ENCODE peak calls at places on chromosomes 12 and 14, in six cellular contexts. U, A, I, T, F and E are unnamed samples.

GRCh38 chr14:102419276-102419675 is 56.5 kb downstream of the TECPR2 start:
- DNase-seq in U (no peak), A (no peak), I (no peak), T (no peak), F (no peak), E (no peak)

GRCh38 chr14:81269100-81269978 is 48.6 kb upstream of the GTF2A1 start:
- DNase-seq in U (peak), A (peak), I (no peak), T (peak), F (no peak), E (peak)

GRCh38 chr12:87127272-87127671 is 871.1 kb upstream of the MGAT4C start:
- DNase-seq in U (peak), A (no peak), I (no peak), T (no peak), F (no peak), E (no peak)

GRCh38 chr12:32482226-32482625 is 82.9 kb downstream of the FGD4 start:
- DNase-seq in U (no peak), A (no peak), I (no peak), T (peak), F (no peak), E (no peak)

GRCh38 chr14:65287264-65288131 is 125.0 kb upstream of the FUT8 start:
- DNase-seq in U (no peak), A (no peak), I (no peak), T (no peak), F (no peak), E (no peak)

GRCh38 chr14:43754838-43755237 is 752.2 kb downstream of the FSCB start:
- DNase-seq in U (no peak), A (no peak), I (no peak), T (no peak), F (no peak), E (no peak)

GRCh38 chr14:71856199-71856919 is 75.9 kb upstream of the RGS6 start:
- DNase-seq in U (no peak), A (no peak), I (no peak), T (no peak), F (no peak), E (no peak)

GRCh38 chr12:20183563-20183962 is 184.8 kb upstream of the PDE3A start:
- DNase-seq in U (no peak), A (no peak), I (no peak), T (peak), F (no peak), E (no peak)

GRCh38 chr12:71731439-71732356 is 23.0 kb upstream of the RAB21 start:
- DNase-seq in U (no peak), A (peak), I (no peak), T (peak), F (no peak), E (no peak)

GRCh38 chr12:29286081-29286800 is 94.7 kb downstream of the ERGIC2 start:
- DNase-seq in U (no peak), A (no peak), I (no peak), T (no peak), F (no peak), E (no peak)

GRCh38 chr12:12736759-12737676 is 19.9 kb downstream of the CDKN1B start:
- DNase-seq in U (peak), A (no peak), I (no peak), T (peak), F (no peak), E (peak)